ENCODE peak calls at places on chromosomes 2 and 18, in six cellular contexts. K is IMR-90, X is mesenchymal stem cell, J is neuronal stem cell, I is H1, U is H9. S is an unnamed sample.

GRCh38 chr2:28251337-28251736 is 141.3 kb upstream of the FOSL2 start:
- DNase-seq in J (no peak), K (no peak), U (no peak), X (no peak), I (no peak), S (no peak)

GRCh38 chr18:26103579-26103978 is 13.2 kb upstream of the SS18 start:
- DNase-seq in U (peak; percentile 72), K (no peak), J (no peak), I (no peak), X (no peak), S (peak; percentile 80)

GRCh38 chr2:224723606-224724217 is 7.5 kb upstream of the CCDC195 start:
- DNase-seq in U (no peak), I (no peak), X (no peak), J (no peak), K (no peak), S (no peak)

GRCh38 chr18:5943514-5943913 is 48.2 kb upstream of the TMEM200C start:
- DNase-seq in U (no peak), K (peak; percentile 25), I (no peak), X (no peak), J (no peak), S (no peak)

GRCh38 chr2:121650554-121650930 is 1.3 kb upstream of the CLASP1 start:
- DNase-seq in J (peak; percentile 12), X (peak; percentile 54), I (no peak), U (peak; percentile 34), K (peak; percentile 18), S (no peak)

GRCh38 chr2:197174539-197175094 is 136.0 kb downstream of the ANKRD44 start:
- DNase-seq in U (no peak), K (peak; percentile 69), X (no peak), J (no peak), I (no peak), S (no peak)

GRCh38 chr18:51279367-51279984 is 82.0 kb upstream of the MEX3C start:
- DNase-seq in J (no peak), I (no peak), K (no peak), X (no peak), U (no peak), S (no peak)

GRCh38 chr2:196376984-196377877 is 205.9 kb upstream of the STK17B start:
- DNase-seq in J (no peak), K (peak; percentile 10), I (no peak), U (no peak), X (no peak), S (no peak)

GRCh38 chr2:8602809-8603208 is 79.0 kb upstream of the ID2 start:
- DNase-seq in J (no peak), U (no peak), I (no peak), X (no peak), K (no peak), S (no peak)

GRCh38 chr2:101625387-101625786 is 72.1 kb upstream of the MAP4K4 start:
- DNase-seq in K (peak; percentile 7), I (no peak), J (no peak), X (no peak), U (no peak), S (no peak)

GRCh38 chr2:183541766-183542165 is 417.5 kb downstream of the NUP35 start:
- DNase-seq in U (no peak), J (no peak), X (peak; percentile 43), I (no peak), K (no peak), S (no peak)

GRCh38 chr2:216777637-216778273 is 82.1 kb downstream of the TNP1 start:
- DNase-seq in K (peak; percentile 49), I (peak; percentile 58), J (peak; percentile 43), X (peak; percentile 77), U (peak; percentile 82), S (peak; percentile 96)

GRCh38 chr2:141641462-141641861 is 489.4 kb downstream of the LRP1B start:
- DNase-seq in X (peak; percentile 45), K (peak; percentile 7), U (no peak), J (no peak), I (no peak), S (no peak)

GRCh38 chr2:215392687-215393270 is 43.1 kb downstream of the FN1 start:
- DNase-seq in I (no peak), J (no peak), X (no peak), U (no peak), K (no peak), S (no peak)

GRCh38 chr2:224449212-224450147 is 47.6 kb upstream of the FAM124B start:
- DNase-seq in I (no peak), U (no peak), X (peak; percentile 34), J (no peak), K (no peak), S (peak; percentile 32)

GRCh38 chr2:145592362-145592761 is 1072.4 kb upstream of the ZEB2 start:
- DNase-seq in J (no peak), U (no peak), K (peak; percentile 46), I (no peak), X (no peak), S (peak; percentile 11)

GRCh38 chr2:203720011-203720410 is 13.6 kb downstream of the CD28 start:
- DNase-seq in I (no peak), X (no peak), U (no peak), K (no peak), J (no peak), S (peak; percentile 91)

GRCh38 chr2:125296742-125297141 is 1271.7 kb downstream of the CNTNAP5 start:
- DNase-seq in I (no peak), K (no peak), X (no peak), J (no peak), U (no peak), S (peak; percentile 24)

GRCh38 chr2:26961603-26962184 is 8.7 kb upstream of the MAPRE3 start:
- DNase-seq in X (peak; percentile 78), J (peak; percentile 84), U (peak; percentile 94), I (peak; percentile 88), K (peak; percentile 74), S (peak; percentile 93)

GRCh38 chr2:217218269-217219140 is 358.6 kb upstream of the TNP1 start:
- DNase-seq in J (no peak), X (peak; percentile 88), K (peak; percentile 87), U (no peak), I (no peak), S (no peak)

GRCh38 chr2:15472133-15472532 is 89.0 kb downstream of the NBAS start:
- DNase-seq in J (no peak), I (no peak), K (no peak), U (no peak), X (no peak), S (peak; percentile 72)

GRCh38 chr18:12336251-12336650 is 28.2 kb downstream of the TUBB6 start:
- DNase-seq in U (peak; percentile 90), J (no peak), K (no peak), I (peak; percentile 74), X (no peak), S (peak; percentile 91)

GRCh38 chr2:23843051-23843976 is 83.6 kb downstream of the ATAD2B start:
- DNase-seq in J (no peak), X (peak; percentile 20), K (peak; percentile 44), I (no peak), U (no peak), S (peak; percentile 1)

GRCh38 chr18:36124841-36125240 is 4.3 kb downstream of the SLC39A6 start:
- DNase-seq in K (no peak), I (no peak), U (no peak), J (no peak), X (no peak), S (no peak)

GRCh38 chr2:230869691-230870543 is 5.2 kb downstream of the ITM2C start:
- DNase-seq in I (no peak), J (no peak), X (peak; percentile 31), U (no peak), K (no peak), S (no peak)
- H2AK5ac ChIP-seq in I (peak overlapping the region; percentile 86), J (peak overlapping the region; percentile 23), X (peak overlapping the region; percentile 94), U (no peak overlapping the region), K (no peak overlapping the region), S (peak overlapping the region; percentile 97)

GRCh38 chr2:25275575-25275965 is 66.2 kb downstream of the DNMT3A start:
- DNase-seq in J (no peak), U (no peak), K (no peak), X (no peak), I (no peak), S (no peak)
- H2AK5ac ChIP-seq in J (no peak overlapping the region), U (no peak overlapping the region), K (no peak overlapping the region), X (no peak overlapping the region), I (peak overlapping the region; percentile 83), S (no peak overlapping the region)

GRCh38 chr18:61502472-61502871 is 169.2 kb downstream of the CDH20 start:
- DNase-seq in K (peak; percentile 61), J (peak; percentile 51), I (no peak), U (peak; percentile 50), X (peak; percentile 61), S (peak; percentile 63)

DNA sequence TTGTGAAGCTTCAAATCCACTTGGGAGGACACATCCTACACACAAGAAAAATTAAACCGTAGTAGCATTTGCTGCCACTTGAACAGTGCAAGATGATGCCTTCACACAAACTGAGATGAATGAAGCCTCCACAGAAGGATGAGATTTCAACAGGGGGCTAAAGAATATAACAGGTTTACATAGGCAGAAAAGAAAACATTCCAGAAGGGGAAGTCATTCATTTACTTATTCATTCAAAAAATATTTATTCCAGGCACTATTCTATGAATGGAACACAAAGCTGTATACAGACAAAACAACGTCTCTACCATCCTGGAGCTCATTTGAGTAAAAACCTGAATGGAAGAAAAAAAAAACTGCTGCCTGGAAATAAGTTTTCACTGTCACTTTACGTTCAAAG is 170.5 kb downstream of the CDH20 start:
- DNase-seq in J (no peak), K (peak; percentile 11), U (no peak), X (no peak), I (no peak), S (no peak)
- H2AK5ac ChIP-seq in J (no peak overlapping the region), K (no peak overlapping the region), U (no peak overlapping the region), X (no peak overlapping the region), I (no peak overlapping the region), S (no peak overlapping the region)

GRCh38 chr18:39751161-39751560 is 2185.6 kb upstream of the CELF4 start:
- DNase-seq in X (no peak), J (no peak), U (no peak), I (no peak), K (peak; percentile 24), S (no peak)

GRCh38 chr18:39753178-39753577 is 2187.6 kb upstream of the CELF4 start:
- DNase-seq in J (no peak), I (no peak), X (no peak), K (no peak), U (no peak), S (no peak)

GRCh38 chr18:39751926-39752325 is 2186.3 kb upstream of the CELF4 start:
- DNase-seq in U (no peak), K (no peak), I (no peak), J (no peak), X (no peak), S (no peak)

GRCh38 chr18:39749154-39749553 is 2183.6 kb upstream of the CELF4 start:
- DNase-seq in J (no peak), I (no peak), K (no peak), X (no peak), U (no peak), S (no peak)

DNA sequence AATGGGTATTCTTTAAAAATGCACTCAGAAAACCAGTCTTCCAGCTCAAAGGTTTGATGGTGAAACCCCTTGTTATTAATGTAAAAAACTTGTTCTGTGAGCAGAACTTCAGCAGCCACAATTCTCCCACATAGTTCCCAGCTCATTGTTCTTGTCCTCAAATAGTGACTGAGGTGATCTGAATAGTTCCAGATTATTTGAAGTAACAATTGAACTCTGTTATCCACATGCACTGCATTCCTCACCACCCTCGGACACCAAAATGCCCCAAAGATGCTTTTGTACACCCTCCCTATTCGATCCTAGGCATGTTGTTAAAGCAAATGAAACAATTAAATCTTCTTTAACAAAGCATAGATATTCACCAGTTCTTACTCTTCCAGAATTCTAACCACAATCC is 2186.8 kb upstream of the CELF4 start:
- DNase-seq in J (peak; percentile 21), K (no peak), U (no peak), X (no peak), I (no peak), S (no peak)
- H2AK5ac ChIP-seq in J (no peak overlapping the region), K (no peak overlapping the region), U (no peak overlapping the region), X (no peak overlapping the region), I (no peak overlapping the region), S (no peak overlapping the region)

S was measured in mesendoderm.